ENCODE peak calls at places on chromosome X, in seven cellular contexts. One of them, this sample, is unnamed.

GRCh38 chrX:134732152-134732551 is 73.9 kb upstream of the PLAC1 start:
- DNase-seq in HepG2: no peak
- DNase-seq in neuronal stem cell: no peak
- DNase-seq in tibial artery: no peak
- DNase-seq in GM23248: no peak
- DNase-seq in Peyer's patch: no peak
- DNase-seq in spleen: no peak
- DNase-seq in this sample: no peak

GRCh38 chrX:94252204-94252603 is 578.2 kb downstream of the FAM133A start:
- DNase-seq in HepG2: no peak
- DNase-seq in neuronal stem cell: no peak
- DNase-seq in tibial artery: no peak
- DNase-seq in GM23248: no peak
- DNase-seq in Peyer's patch: no peak
- DNase-seq in spleen: no peak
- DNase-seq in this sample: no peak

GRCh38 chrX:65920620-65921019 is 119.3 kb downstream of the VSIG4 start:
- DNase-seq in HepG2: no peak
- DNase-seq in neuronal stem cell: no peak
- DNase-seq in tibial artery: no peak
- DNase-seq in GM23248: no peak
- DNase-seq in Peyer's patch: no peak
- DNase-seq in spleen: no peak
- DNase-seq in this sample: no peak

GRCh38 chrX:48983081-48983480 is 11.4 kb upstream of the KCND1 start:
- DNase-seq in HepG2: no peak
- DNase-seq in neuronal stem cell: no peak
- DNase-seq in tibial artery: no peak
- DNase-seq in GM23248: no peak
- DNase-seq in Peyer's patch: no peak
- DNase-seq in spleen: no peak
- DNase-seq in this sample: no peak

GRCh38 chrX:68354869-68355628 is 78.2 kb downstream of the OPHN1 start:
- DNase-seq in HepG2: no peak
- DNase-seq in neuronal stem cell: no peak
- DNase-seq in tibial artery: no peak
- DNase-seq in GM23248: peak; percentile 13
- DNase-seq in Peyer's patch: no peak
- DNase-seq in spleen: no peak
- DNase-seq in this sample: no peak

GRCh38 chrX:24846551-24847170 is 152.9 kb downstream of the POLA1 start:
- DNase-seq in HepG2: no peak
- DNase-seq in neuronal stem cell: no peak
- DNase-seq in tibial artery: no peak
- DNase-seq in GM23248: peak; percentile 52
- DNase-seq in Peyer's patch: no peak
- DNase-seq in spleen: no peak
- DNase-seq in this sample: no peak

GRCh38 chrX:9396930-9397329 is 67.9 kb upstream of the TBL1X start:
- DNase-seq in HepG2: peak; percentile 79
- DNase-seq in neuronal stem cell: peak; percentile 4
- DNase-seq in tibial artery: no peak
- DNase-seq in GM23248: peak; percentile 11
- DNase-seq in Peyer's patch: no peak
- DNase-seq in spleen: no peak
- DNase-seq in this sample: no peak

GRCh38 chrX:95040104-95040503 is 1366.1 kb downstream of the FAM133A start:
- DNase-seq in HepG2: no peak
- DNase-seq in neuronal stem cell: no peak
- DNase-seq in tibial artery: no peak
- DNase-seq in GM23248: no peak
- DNase-seq in Peyer's patch: no peak
- DNase-seq in spleen: no peak
- DNase-seq in this sample: no peak

GRCh38 chrX:97429101-97429500 is 545.4 kb downstream of the RPA4 start:
- DNase-seq in HepG2: no peak
- DNase-seq in neuronal stem cell: no peak
- DNase-seq in tibial artery: no peak
- DNase-seq in GM23248: no peak
- DNase-seq in Peyer's patch: no peak
- DNase-seq in spleen: no peak
- DNase-seq in this sample: no peak

GRCh38 chrX:112081781-112082482 is 644 bp downstream of the TRPC5 start:
- DNase-seq in HepG2: no peak
- DNase-seq in neuronal stem cell: no peak
- DNase-seq in tibial artery: no peak
- DNase-seq in GM23248: no peak
- DNase-seq in Peyer's patch: no peak
- DNase-seq in spleen: no peak
- DNase-seq in this sample: no peak

GRCh38 chrX:22220941-22221340 is 51.8 kb upstream of the CBLL2 start:
- DNase-seq in HepG2: no peak
- DNase-seq in neuronal stem cell: no peak
- DNase-seq in tibial artery: no peak
- DNase-seq in GM23248: peak; percentile 75
- DNase-seq in Peyer's patch: no peak
- DNase-seq in spleen: no peak
- DNase-seq in this sample: peak; percentile 30

GRCh38 chrX:76862509-76862908 is 435.0 kb downstream of the MAGEE1 start:
- DNase-seq in HepG2: no peak
- DNase-seq in neuronal stem cell: no peak
- DNase-seq in tibial artery: no peak
- DNase-seq in GM23248: no peak
- DNase-seq in Peyer's patch: no peak
- DNase-seq in spleen: no peak
- DNase-seq in this sample: no peak

GRCh38 chrX:73262991-73263390 is 48.3 kb upstream of the NAP1L2 start:
- DNase-seq in HepG2: peak; percentile 7
- DNase-seq in neuronal stem cell: no peak
- DNase-seq in tibial artery: no peak
- DNase-seq in GM23248: peak; percentile 20
- DNase-seq in Peyer's patch: no peak
- DNase-seq in spleen: no peak
- DNase-seq in this sample: no peak

GRCh38 chrX:140712413-140713173 is 3.0 kb downstream of the LINC00632 start:
- DNase-seq in HepG2: no peak
- DNase-seq in neuronal stem cell: peak; percentile 48
- DNase-seq in tibial artery: peak; percentile 74
- DNase-seq in GM23248: peak; percentile 50
- DNase-seq in Peyer's patch: no peak
- DNase-seq in spleen: no peak
- DNase-seq in this sample: no peak

GRCh38 chrX:33086886-33087285 is 124.5 kb downstream of the DMD start:
- DNase-seq in HepG2: no peak
- DNase-seq in neuronal stem cell: no peak
- DNase-seq in tibial artery: no peak
- DNase-seq in GM23248: no peak
- DNase-seq in Peyer's patch: no peak
- DNase-seq in spleen: no peak
- DNase-seq in this sample: no peak

GRCh38 chrX:19866626-19867410 is 20.6 kb downstream of the SH3KBP1 start:
- DNase-seq in HepG2: no peak
- DNase-seq in neuronal stem cell: no peak
- DNase-seq in tibial artery: no peak
- DNase-seq in GM23248: no peak
- DNase-seq in Peyer's patch: no peak
- DNase-seq in spleen: no peak
- DNase-seq in this sample: no peak

GRCh38 chrX:46758163-46758955 is 559 bp downstream of the SLC9A7 start:
- DNase-seq in HepG2: no peak
- DNase-seq in neuronal stem cell: peak; percentile 0
- DNase-seq in tibial artery: no peak
- DNase-seq in GM23248: peak; percentile 56
- DNase-seq in Peyer's patch: peak; percentile 27
- DNase-seq in spleen: peak; percentile 81
- DNase-seq in this sample: no peak

GRCh38 chrX:109797311-109797975 is 64.4 kb upstream of the ACSL4 start:
- DNase-seq in HepG2: peak; percentile 54
- DNase-seq in neuronal stem cell: no peak
- DNase-seq in tibial artery: no peak
- DNase-seq in GM23248: peak; percentile 11
- DNase-seq in Peyer's patch: no peak
- DNase-seq in spleen: no peak
- DNase-seq in this sample: no peak

GRCh38 chrX:32877592-32877991 is 333.8 kb downstream of the DMD start:
- DNase-seq in HepG2: no peak
- DNase-seq in neuronal stem cell: no peak
- DNase-seq in tibial artery: no peak
- DNase-seq in GM23248: no peak
- DNase-seq in Peyer's patch: no peak
- DNase-seq in spleen: no peak
- DNase-seq in this sample: no peak

GRCh38 chrX:100410083-100410590 is at the start of gene PCDH19:
- DNase-seq in HepG2: no peak
- DNase-seq in neuronal stem cell: no peak
- DNase-seq in tibial artery: no peak
- DNase-seq in GM23248: peak; percentile 72
- DNase-seq in Peyer's patch: no peak
- DNase-seq in spleen: peak; percentile 81
- DNase-seq in this sample: no peak

GRCh38 chrX:42759881-42760280 is 18.1 kb downstream of the PPP1R2C start:
- DNase-seq in HepG2: no peak
- DNase-seq in neuronal stem cell: no peak
- DNase-seq in tibial artery: no peak
- DNase-seq in GM23248: peak; percentile 4
- DNase-seq in Peyer's patch: no peak
- DNase-seq in spleen: no peak
- DNase-seq in this sample: no peak

GRCh38 chrX:19627081-19627480 is 111.8 kb upstream of the MAP3K15 start:
- DNase-seq in HepG2: no peak
- DNase-seq in neuronal stem cell: no peak
- DNase-seq in tibial artery: peak; percentile 62
- DNase-seq in GM23248: peak; percentile 47
- DNase-seq in Peyer's patch: no peak
- DNase-seq in spleen: no peak
- DNase-seq in this sample: no peak

GRCh38 chrX:38940547-38940946 is 139.3 kb downstream of the MID1IP1 start:
- DNase-seq in HepG2: no peak
- DNase-seq in neuronal stem cell: no peak
- DNase-seq in tibial artery: no peak
- DNase-seq in GM23248: peak; percentile 23
- DNase-seq in Peyer's patch: no peak
- DNase-seq in spleen: no peak
- DNase-seq in this sample: no peak

GRCh38 chrX:39577206-39577605 is 520.6 kb downstream of the BCOR start:
- DNase-seq in HepG2: no peak
- DNase-seq in neuronal stem cell: no peak
- DNase-seq in tibial artery: no peak
- DNase-seq in GM23248: no peak
- DNase-seq in Peyer's patch: no peak
- DNase-seq in spleen: no peak
- DNase-seq in this sample: no peak

GRCh38 chrX:74437530-74437929 is 16.2 kb downstream of the SLC16A2 start:
- DNase-seq in HepG2: no peak
- DNase-seq in neuronal stem cell: no peak
- DNase-seq in tibial artery: no peak
- DNase-seq in GM23248: no peak
- DNase-seq in Peyer's patch: no peak
- DNase-seq in spleen: no peak
- DNase-seq in this sample: no peak

GRCh38 chrX:13890806-13891205 is 73.9 kb upstream of the GPM6B start:
- DNase-seq in HepG2: no peak
- DNase-seq in neuronal stem cell: no peak
- DNase-seq in tibial artery: no peak
- DNase-seq in GM23248: no peak
- DNase-seq in Peyer's patch: no peak
- DNase-seq in spleen: no peak
- DNase-seq in this sample: no peak
- H3K27ac ChIP-seq in HepG2: no peak overlapping the region
- H3K27ac ChIP-seq in neuronal stem cell: no peak overlapping the region
- H3K27ac ChIP-seq in tibial artery: no peak overlapping the region
- H3K27ac ChIP-seq in GM23248: no peak overlapping the region
- H3K27ac ChIP-seq in Peyer's patch: no peak overlapping the region
- H3K27ac ChIP-seq in spleen: no peak overlapping the region
- H3K27ac ChIP-seq in this sample: no peak overlapping the region

GRCh38 chrX:47936224-47936939 is 67.4 kb downstream of the ZNF182 start:
- DNase-seq in HepG2: no peak
- DNase-seq in neuronal stem cell: no peak
- DNase-seq in tibial artery: no peak
- DNase-seq in GM23248: no peak
- DNase-seq in Peyer's patch: no peak
- DNase-seq in spleen: no peak
- DNase-seq in this sample: no peak
- H3K4me3 ChIP-seq in HepG2: no peak overlapping the region
- H3K4me3 ChIP-seq in neuronal stem cell: no peak overlapping the region
- H3K4me3 ChIP-seq in tibial artery: no peak overlapping the region
- H3K4me3 ChIP-seq in GM23248: no peak overlapping the region
- H3K4me3 ChIP-seq in Peyer's patch: no peak overlapping the region
- H3K4me3 ChIP-seq in spleen: no peak overlapping the region
- H3K4me3 ChIP-seq in this sample: no peak overlapping the region

GRCh38 chrX:132114607-132115006 is 13.2 kb downstream of the FRMD7 start:
- DNase-seq in HepG2: no peak
- DNase-seq in neuronal stem cell: no peak
- DNase-seq in tibial artery: no peak
- DNase-seq in GM23248: no peak
- DNase-seq in Peyer's patch: no peak
- DNase-seq in spleen: no peak
- DNase-seq in this sample: no peak

GRCh38 chrX:132120913-132121312 is 6.9 kb downstream of the FRMD7 start:
- DNase-seq in HepG2: no peak
- DNase-seq in neuronal stem cell: no peak
- DNase-seq in tibial artery: no peak
- DNase-seq in GM23248: no peak
- DNase-seq in Peyer's patch: no peak
- DNase-seq in spleen: no peak
- DNase-seq in this sample: no peak

GRCh38 chrX:132118361-132118760 is 9.5 kb downstream of the FRMD7 start:
- DNase-seq in HepG2: no peak
- DNase-seq in neuronal stem cell: no peak
- DNase-seq in tibial artery: no peak
- DNase-seq in GM23248: no peak
- DNase-seq in Peyer's patch: no peak
- DNase-seq in spleen: no peak
- DNase-seq in this sample: no peak

GRCh38 chrX:132119283-132119682 is 8.5 kb downstream of the FRMD7 start:
- DNase-seq in HepG2: peak; percentile 0
- DNase-seq in neuronal stem cell: no peak
- DNase-seq in tibial artery: no peak
- DNase-seq in GM23248: no peak
- DNase-seq in Peyer's patch: no peak
- DNase-seq in spleen: no peak
- DNase-seq in this sample: no peak

GRCh38 chrX:132119821-132120220 is 8.0 kb downstream of the FRMD7 start:
- DNase-seq in HepG2: no peak
- DNase-seq in neuronal stem cell: peak; percentile 45
- DNase-seq in tibial artery: no peak
- DNase-seq in GM23248: no peak
- DNase-seq in Peyer's patch: no peak
- DNase-seq in spleen: no peak
- DNase-seq in this sample: no peak
- H3K27ac ChIP-seq in HepG2: no peak overlapping the region
- H3K27ac ChIP-seq in neuronal stem cell: peak overlapping the region; percentile 91
- H3K27ac ChIP-seq in tibial artery: peak overlapping the region; percentile 47
- H3K27ac ChIP-seq in GM23248: no peak overlapping the region
- H3K27ac ChIP-seq in Peyer's patch: no peak overlapping the region
- H3K27ac ChIP-seq in spleen: no peak overlapping the region
- H3K27ac ChIP-seq in this sample: no peak overlapping the region

GRCh38 chrX:13694359-13694758 is 5.4 kb downstream of the RAB9A start:
- DNase-seq in HepG2: no peak
- DNase-seq in neuronal stem cell: no peak
- DNase-seq in tibial artery: no peak
- DNase-seq in GM23248: peak; percentile 35
- DNase-seq in Peyer's patch: no peak
- DNase-seq in spleen: no peak
- DNase-seq in this sample: no peak
- H3K4me3 ChIP-seq in HepG2: no peak overlapping the region
- H3K4me3 ChIP-seq in neuronal stem cell: no peak overlapping the region
- H3K4me3 ChIP-seq in tibial artery: no peak overlapping the region
- H3K4me3 ChIP-seq in GM23248: no peak overlapping the region
- H3K4me3 ChIP-seq in Peyer's patch: no peak overlapping the region
- H3K4me3 ChIP-seq in spleen: no peak overlapping the region
- H3K4me3 ChIP-seq in this sample: no peak overlapping the region